ENCODE peak calls at places on chromosomes 16 and 17, in six cellular contexts. I, A, S, K, C and E are unnamed samples.

GRCh38 chr16:76932541-76933211 is 258.3 kb upstream of the MON1B start:
- DNase-seq in C (no peak), K (no peak), I (no peak), S (no peak), A (no peak), E (no peak)

GRCh38 chr17:64129515-64129764 is 504 bp downstream of the ERN1 start:
- DNase-seq in C (no peak), S (no peak), K (no peak), A (no peak), I (no peak), E (no peak)

GRCh38 chr17:56047321-56047720 is 106.0 kb upstream of the ANKFN1 start:
- DNase-seq in K (no peak), S (no peak), I (no peak), C (no peak), A (no peak), E (no peak)

GRCh38 chr16:75024591-75024990 is 25.8 kb downstream of the ZNRF1 start:
- DNase-seq in K (no peak), I (no peak), C (no peak), S (no peak), A (no peak), E (no peak)

GRCh38 chr16:21339927-21340326 is 61.8 kb upstream of the CRYM start:
- DNase-seq in C (no peak), K (no peak), A (no peak), I (no peak), S (no peak), E (no peak)

GRCh38 chr17:38748329-38749221 is at the start of gene PCGF2:
- DNase-seq in K (peak), C (no peak), A (no peak), I (peak), S (peak), E (peak)

GRCh38 chr16:54070944-54071343 is 215.6 kb downstream of the IRX3 start:
- DNase-seq in K (no peak), I (no peak), S (no peak), C (no peak), A (no peak), E (no peak)

GRCh38 chr16:82044585-82044911 is 9.5 kb downstream of the HSD17B2 start:
- DNase-seq in S (no peak), A (no peak), I (no peak), K (peak), C (no peak), E (no peak)

GRCh38 chr16:74743668-74744299 is 30.8 kb downstream of the FA2H start:
- DNase-seq in A (no peak), C (no peak), I (peak), K (peak), S (peak), E (peak)

GRCh38 chr17:35372846-35373531 is 432 bp downstream of the SLFN11 start:
- DNase-seq in C (no peak), A (no peak), I (peak), S (peak), K (peak), E (no peak)

GRCh38 chr17:70375406-70375805 is 206.1 kb downstream of the KCNJ2 start:
- DNase-seq in I (no peak), S (no peak), C (no peak), K (no peak), A (no peak), E (no peak)

GRCh38 chr17:64063766-64064224 is 43.4 kb upstream of the ICAM2 start:
- DNase-seq in S (peak), I (peak), K (peak), C (no peak), A (peak), E (no peak)

GRCh38 chr16:17828012-17828411 is 357.3 kb upstream of the XYLT1 start:
- DNase-seq in S (peak), A (no peak), C (no peak), I (no peak), K (peak), E (no peak)